ENCODE peak calls at places on chromosomes 4 and X, in seven cellular contexts. D, M, F, Z, X, H and U are unnamed samples.

GRCh38 chrX:20521245-20521644 is 254.5 kb upstream of the RPS6KA3 start:
- DNase-seq in D (no peak), M (peak), F (no peak), Z (no peak), X (no peak), H (no peak), U (no peak)

GRCh38 chrX:147950352-147950751 is 30.8 kb upstream of the FMR1NB start:
- DNase-seq in D (no peak), M (no peak), F (no peak), Z (no peak), X (no peak), H (no peak), U (no peak)

GRCh38 chrX:109760241-109760921 is 27.3 kb upstream of the ACSL4 start:
- DNase-seq in D (no peak), M (no peak), F (no peak), Z (no peak), X (no peak), H (no peak), U (no peak)

GRCh38 chr4:101136373-101137370 is 210.7 kb downstream of the PPP3CA start:
- DNase-seq in D (no peak), M (peak), F (no peak), Z (no peak), X (no peak), H (no peak), U (no peak)

GRCh38 chr4:37601527-37601926 is 84.6 kb downstream of the RELL1 start:
- DNase-seq in D (peak), M (peak), F (no peak), Z (no peak), X (no peak), H (no peak), U (no peak)

GRCh38 chr4:61428950-61429349 is 228.8 kb downstream of the ADGRL3 start:
- DNase-seq in D (no peak), M (no peak), F (no peak), Z (no peak), X (no peak), H (no peak), U (no peak)

GRCh38 chrX:128035318-128035717 is 16.9 kb downstream of the ACTRT1 start:
- DNase-seq in D (no peak), M (no peak), F (no peak), Z (no peak), X (no peak), H (no peak), U (no peak)

GRCh38 chr4:67083496-67083895 is 461.8 kb downstream of the CENPC start:
- DNase-seq in D (no peak), M (no peak), F (no peak), Z (no peak), X (no peak), H (no peak), U (no peak)

GRCh38 chrX:20454117-20454516 is 187.4 kb upstream of the RPS6KA3 start:
- DNase-seq in D (no peak), M (no peak), F (no peak), Z (no peak), X (no peak), H (no peak), U (no peak)

GRCh38 chr4:126895988-126896570 is 736.7 kb upstream of the INTU start:
- DNase-seq in D (no peak), M (no peak), F (no peak), Z (no peak), X (no peak), H (no peak), U (no peak)

GRCh38 chr4:153426207-153426886 is 39.8 kb upstream of the TMEM131L start:
- DNase-seq in D (no peak), M (no peak), F (no peak), Z (no peak), X (no peak), H (no peak), U (no peak)

GRCh38 chrX:7159132-7159861 is 11.3 kb upstream of the PUDP start:
- DNase-seq in D (no peak), M (peak), F (no peak), Z (no peak), X (no peak), H (no peak), U (no peak)

GRCh38 chr4:90833698-90834097 is 706.5 kb downstream of the CCSER1 start:
- DNase-seq in D (no peak), M (no peak), F (no peak), Z (no peak), X (no peak), H (no peak), U (no peak)

GRCh38 chr4:83370640-83370906 is 35.9 kb upstream of the HPSE start:
- DNase-seq in D (no peak), M (no peak), F (no peak), Z (no peak), X (no peak), H (no peak), U (no peak)

GRCh38 chrX:19735244-19735643 is 152.2 kb downstream of the SH3KBP1 start:
- DNase-seq in D (no peak), M (no peak), F (no peak), Z (no peak), X (no peak), H (no peak), U (no peak)

GRCh38 chr4:658031-658667 is 15.9 kb downstream of the ATP5ME start:
- DNase-seq in D (no peak), M (no peak), F (no peak), Z (no peak), X (no peak), H (no peak), U (no peak)

GRCh38 chr4:137536789-137537561 is 4.7 kb upstream of the PCDH18 start:
- DNase-seq in D (no peak), M (no peak), F (no peak), Z (no peak), X (no peak), H (no peak), U (no peak)

GRCh38 chr4:26171953-26172352 is 148.9 kb upstream of the RBPJ start:
- DNase-seq in D (peak), M (no peak), F (no peak), Z (no peak), X (no peak), H (no peak), U (no peak)

GRCh38 chrX:72366178-72366577 is 60.5 kb upstream of the CITED1 start:
- DNase-seq in D (no peak), M (no peak), F (no peak), Z (no peak), X (no peak), H (no peak), U (no peak)

GRCh38 chr4:128517739-128518510 is 230.3 kb upstream of the PGRMC2 start:
- DNase-seq in D (peak), M (peak), F (no peak), Z (no peak), X (peak), H (no peak), U (no peak)

GRCh38 chrX:4225086-4225485 is 511.6 kb upstream of the PRKX start:
- DNase-seq in D (no peak), M (no peak), F (no peak), Z (no peak), X (no peak), H (no peak), U (no peak)

GRCh38 chrX:130120746-130121504 is 10.6 kb upstream of the ELF4 start:
- DNase-seq in D (no peak), M (peak), F (peak), Z (peak), X (no peak), H (peak), U (peak)

GRCh38 chr4:47031713-47032404 is 492 bp downstream of the GABRB1 start:
- DNase-seq in D (no peak), M (no peak), F (peak), Z (peak), X (no peak), H (no peak), U (no peak)

GRCh38 chr4:85092943-85093342 is 126.5 kb upstream of the WDFY3 start:
- DNase-seq in D (no peak), M (no peak), F (no peak), Z (no peak), X (no peak), H (no peak), U (no peak)

GRCh38 chr4:111174331-111174730 is 551.5 kb upstream of the PITX2 start:
- DNase-seq in D (no peak), M (no peak), F (no peak), Z (no peak), X (no peak), H (no peak), U (no peak)

GRCh38 chr4:184330008-184330400 is 112.3 kb upstream of the ENPP6 start:
- DNase-seq in D (no peak), M (no peak), F (peak), Z (no peak), X (no peak), H (no peak), U (no peak)

GRCh38 chr4:67332627-67333026 is 212.7 kb downstream of the CENPC start:
- DNase-seq in D (no peak), M (peak), F (no peak), Z (no peak), X (no peak), H (no peak), U (no peak)

GRCh38 chr4:139214039-139214534 is 37.1 kb upstream of the ELF2 start:
- DNase-seq in D (no peak), M (no peak), F (no peak), Z (no peak), X (no peak), H (no peak), U (no peak)